ENCODE peak calls at places on chromosome 6, in four cellular contexts. One of them, this sample, is unnamed.

GRCh38 chr6:45609141-45609638 is 231.5 kb upstream of the SUPT3H start:
- DNase-seq in sciatic nerve: no peak
- DNase-seq in ureter: no peak
- DNase-seq in kidney epithelial cell: peak
- DNase-seq in this sample: no peak

GRCh38 chr6:33589723-33590530 is 9.9 kb upstream of the BAK1 start:
- DNase-seq in sciatic nerve: peak
- DNase-seq in ureter: peak
- DNase-seq in kidney epithelial cell: peak
- DNase-seq in this sample: no peak

GRCh38 chr6:3194535-3195376 is 32.7 kb downstream of the TUBB2B start:
- DNase-seq in sciatic nerve: no peak
- DNase-seq in ureter: no peak
- DNase-seq in kidney epithelial cell: no peak
- DNase-seq in this sample: no peak

GRCh38 chr6:44297063-44298038 is 15.8 kb downstream of the AARS2 start:
- DNase-seq in sciatic nerve: no peak
- DNase-seq in ureter: no peak
- DNase-seq in kidney epithelial cell: no peak
- DNase-seq in this sample: no peak

GRCh38 chr6:168884646-168885086 is 369.0 kb downstream of the THBS2 start:
- DNase-seq in sciatic nerve: peak
- DNase-seq in ureter: peak
- DNase-seq in kidney epithelial cell: no peak
- DNase-seq in this sample: no peak

GRCh38 chr6:142167472-142167871 is 20.4 kb downstream of the VTA1 start:
- DNase-seq in sciatic nerve: no peak
- DNase-seq in ureter: no peak
- DNase-seq in kidney epithelial cell: no peak
- DNase-seq in this sample: no peak

GRCh38 chr6:90274481-90275030 is 22.1 kb downstream of the BACH2 start:
- DNase-seq in sciatic nerve: no peak
- DNase-seq in ureter: peak
- DNase-seq in kidney epithelial cell: no peak
- DNase-seq in this sample: no peak

GRCh38 chr6:35415065-35415880 is 36.9 kb upstream of the FANCE start:
- DNase-seq in sciatic nerve: peak
- DNase-seq in ureter: peak
- DNase-seq in kidney epithelial cell: no peak
- DNase-seq in this sample: peak

GRCh38 chr6:130632288-130632687 is 194.9 kb upstream of the SMLR1 start:
- DNase-seq in sciatic nerve: no peak
- DNase-seq in ureter: no peak
- DNase-seq in kidney epithelial cell: no peak
- DNase-seq in this sample: peak

GRCh38 chr6:127402890-127403617 is 56.1 kb downstream of the KIAA0408 start:
- DNase-seq in sciatic nerve: no peak
- DNase-seq in ureter: no peak
- DNase-seq in kidney epithelial cell: no peak
- DNase-seq in this sample: no peak

GRCh38 chr6:119856136-119856535 is 506.6 kb upstream of the MAN1A1 start:
- DNase-seq in sciatic nerve: no peak
- DNase-seq in ureter: no peak
- DNase-seq in kidney epithelial cell: no peak
- DNase-seq in this sample: no peak

GRCh38 chr6:8619853-8620252 is 184.5 kb upstream of the SLC35B3 start:
- DNase-seq in sciatic nerve: no peak
- DNase-seq in ureter: no peak
- DNase-seq in kidney epithelial cell: no peak
- DNase-seq in this sample: no peak

GRCh38 chr6:4313044-4313686 is 177.8 kb upstream of the ECI2 start:
- DNase-seq in sciatic nerve: no peak
- DNase-seq in ureter: no peak
- DNase-seq in kidney epithelial cell: peak
- DNase-seq in this sample: no peak

GRCh38 chr6:108562503-108562993 is 1.8 kb downstream of the FOXO3 start:
- DNase-seq in sciatic nerve: peak
- DNase-seq in ureter: peak
- DNase-seq in kidney epithelial cell: peak
- DNase-seq in this sample: no peak

GRCh38 chr6:158322724-158323560 is 10.7 kb downstream of the TULP4 start:
- DNase-seq in sciatic nerve: no peak
- DNase-seq in ureter: no peak
- DNase-seq in kidney epithelial cell: peak
- DNase-seq in this sample: no peak

GRCh38 chr6:118283759-118284158 is 264.3 kb upstream of the PLN start:
- DNase-seq in sciatic nerve: peak
- DNase-seq in ureter: peak
- DNase-seq in kidney epithelial cell: no peak
- DNase-seq in this sample: peak

GRCh38 chr6:34736838-34737237 is 20.5 kb upstream of the SNRPC start:
- DNase-seq in sciatic nerve: no peak
- DNase-seq in ureter: no peak
- DNase-seq in kidney epithelial cell: no peak
- DNase-seq in this sample: no peak

GRCh38 chr6:139882977-139883728 is 508.7 kb upstream of the CITED2 start:
- DNase-seq in sciatic nerve: no peak
- DNase-seq in ureter: no peak
- DNase-seq in kidney epithelial cell: no peak
- DNase-seq in this sample: no peak

GRCh38 chr6:158669145-158670035 is 19.5 kb downstream of the SYTL3 start:
- DNase-seq in sciatic nerve: no peak
- DNase-seq in ureter: no peak
- DNase-seq in kidney epithelial cell: no peak
- DNase-seq in this sample: no peak

GRCh38 chr6:43426928-43427405 is 374 bp upstream of the ABCC10 start:
- DNase-seq in sciatic nerve: no peak
- DNase-seq in ureter: no peak
- DNase-seq in kidney epithelial cell: no peak
- DNase-seq in this sample: no peak

GRCh38 chr6:118895241-118895561 is 1.2 kb downstream of the ASF1A start:
- DNase-seq in sciatic nerve: no peak
- DNase-seq in ureter: no peak
- DNase-seq in kidney epithelial cell: no peak
- DNase-seq in this sample: no peak